ENCODE peak calls at places on chromosomes 1 and 21, in six cellular contexts. One of them, this sample, is unnamed. For H3K4me1, the result is how much of the 10 kb centered on the place peaks cover.

GRCh38 chr1:180911640-180912161 is 996 bp upstream of the KIAA1614 start:
- DNase-seq in upper lobe of left lung: no peak
- DNase-seq in adrenal gland: no peak
- DNase-seq in tibial nerve: no peak
- DNase-seq in breast epithelium: no peak
- DNase-seq in heart left ventricle: no peak
- DNase-seq in this sample: peak

GRCh38 chr1:226547754-226548191 is 791 bp upstream of the STUM start:
- DNase-seq in upper lobe of left lung: no peak
- DNase-seq in adrenal gland: peak
- DNase-seq in tibial nerve: peak
- DNase-seq in breast epithelium: peak
- DNase-seq in heart left ventricle: peak
- DNase-seq in this sample: peak

GRCh38 chr1:86965012-86965826 is 50.8 kb downstream of the HS2ST1 start:
- DNase-seq in upper lobe of left lung: no peak
- DNase-seq in adrenal gland: peak
- DNase-seq in tibial nerve: no peak
- DNase-seq in breast epithelium: no peak
- DNase-seq in heart left ventricle: no peak
- DNase-seq in this sample: peak

GRCh38 chr21:36846624-36847023 is 119.8 kb downstream of the HLCS start:
- DNase-seq in upper lobe of left lung: no peak
- DNase-seq in adrenal gland: no peak
- DNase-seq in tibial nerve: no peak
- DNase-seq in breast epithelium: no peak
- DNase-seq in heart left ventricle: no peak
- DNase-seq in this sample: no peak

GRCh38 chr1:45929257-45929687 is 125.9 kb downstream of the MAST2 start:
- DNase-seq in upper lobe of left lung: no peak
- DNase-seq in adrenal gland: peak
- DNase-seq in tibial nerve: no peak
- DNase-seq in breast epithelium: no peak
- DNase-seq in heart left ventricle: no peak
- DNase-seq in this sample: no peak

GRCh38 chr1:109307363-109308021 is 681 bp upstream of the MYBPHL start:
- DNase-seq in upper lobe of left lung: peak
- DNase-seq in adrenal gland: peak
- DNase-seq in tibial nerve: no peak
- DNase-seq in breast epithelium: no peak
- DNase-seq in heart left ventricle: peak
- DNase-seq in this sample: peak

GRCh38 chr1:155191904-155192303 is 15.8 kb downstream of the THBS3 start:
- DNase-seq in upper lobe of left lung: peak
- DNase-seq in adrenal gland: peak
- DNase-seq in tibial nerve: no peak
- DNase-seq in breast epithelium: no peak
- DNase-seq in heart left ventricle: no peak
- DNase-seq in this sample: no peak

GRCh38 chr1:202664083-202664482 is 46.2 kb downstream of the SYT2 start:
- DNase-seq in upper lobe of left lung: no peak
- DNase-seq in adrenal gland: no peak
- DNase-seq in tibial nerve: no peak
- DNase-seq in breast epithelium: no peak
- DNase-seq in heart left ventricle: no peak
- DNase-seq in this sample: no peak

GRCh38 chr1:99766378-99766800 is at the start of gene FRRS1:
- DNase-seq in upper lobe of left lung: peak
- DNase-seq in adrenal gland: peak
- DNase-seq in tibial nerve: peak
- DNase-seq in breast epithelium: no peak
- DNase-seq in heart left ventricle: peak
- DNase-seq in this sample: peak

GRCh38 chr1:93594603-93594880 is 87.1 kb downstream of the BCAR3 start:
- DNase-seq in upper lobe of left lung: no peak
- DNase-seq in adrenal gland: no peak
- DNase-seq in tibial nerve: no peak
- DNase-seq in breast epithelium: no peak
- DNase-seq in heart left ventricle: no peak
- DNase-seq in this sample: no peak

GRCh38 chr1:227914801-227915563 is 32.8 kb downstream of the WNT9A start:
- DNase-seq in upper lobe of left lung: no peak
- DNase-seq in adrenal gland: no peak
- DNase-seq in tibial nerve: no peak
- DNase-seq in breast epithelium: no peak
- DNase-seq in heart left ventricle: no peak
- DNase-seq in this sample: no peak

GRCh38 chr1:230284891-230285290 is 141.2 kb downstream of the PGBD5 start:
- DNase-seq in upper lobe of left lung: no peak
- DNase-seq in adrenal gland: no peak
- DNase-seq in tibial nerve: no peak
- DNase-seq in breast epithelium: no peak
- DNase-seq in heart left ventricle: no peak
- DNase-seq in this sample: no peak

GRCh38 chr1:56508523-56508983 is 70.8 kb downstream of the PLPP3 start:
- DNase-seq in upper lobe of left lung: no peak
- DNase-seq in adrenal gland: peak
- DNase-seq in tibial nerve: peak
- DNase-seq in breast epithelium: no peak
- DNase-seq in heart left ventricle: peak
- DNase-seq in this sample: peak

GRCh38 chr1:167584581-167584980 is 31.0 kb upstream of the CREG1 start:
- DNase-seq in upper lobe of left lung: no peak
- DNase-seq in adrenal gland: no peak
- DNase-seq in tibial nerve: no peak
- DNase-seq in breast epithelium: no peak
- DNase-seq in heart left ventricle: no peak
- DNase-seq in this sample: no peak

GRCh38 chr21:35338281-35338680 is 289.2 kb upstream of the RUNX1 start:
- DNase-seq in upper lobe of left lung: no peak
- DNase-seq in adrenal gland: no peak
- DNase-seq in tibial nerve: no peak
- DNase-seq in breast epithelium: no peak
- DNase-seq in heart left ventricle: no peak
- DNase-seq in this sample: no peak

GRCh38 chr1:8283058-8283884 is 34.6 kb upstream of the SLC45A1 start:
- DNase-seq in upper lobe of left lung: no peak
- DNase-seq in adrenal gland: peak
- DNase-seq in tibial nerve: no peak
- DNase-seq in breast epithelium: no peak
- DNase-seq in heart left ventricle: no peak
- DNase-seq in this sample: no peak

DNA sequence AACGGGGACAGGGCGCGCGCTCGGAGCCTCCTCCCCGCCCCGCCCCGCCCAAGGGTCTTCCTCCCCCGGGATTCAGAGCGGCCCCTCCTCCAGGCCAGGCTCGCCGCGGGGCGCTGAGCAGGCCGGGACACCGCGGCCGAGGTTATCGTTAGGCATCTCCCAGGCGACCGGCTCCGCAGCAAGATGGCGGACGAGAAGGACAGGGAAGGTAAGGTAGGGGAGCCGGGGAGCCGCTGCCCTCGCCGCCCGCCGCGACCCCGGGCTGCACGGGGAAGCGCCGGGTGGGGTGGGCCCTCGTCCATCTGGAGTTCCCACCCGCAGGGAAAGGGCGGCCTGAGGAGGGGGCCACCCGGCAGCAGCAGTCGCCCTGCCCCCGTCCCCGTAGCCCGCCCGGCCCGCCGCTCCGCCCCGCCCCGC is 105.9 kb upstream of the HNRNPU start:
- DNase-seq in upper lobe of left lung: peak
- DNase-seq in adrenal gland: peak
- DNase-seq in tibial nerve: peak
- DNase-seq in breast epithelium: no peak
- DNase-seq in heart left ventricle: no peak
- DNase-seq in this sample: peak
- TF ChIP-seq POLR2A in upper lobe of left lung: no peak
- TF ChIP-seq POLR2A in adrenal gland: no peak
- TF ChIP-seq POLR2A in tibial nerve: peak
- TF ChIP-seq POLR2A in breast epithelium: no peak
- TF ChIP-seq POLR2A in heart left ventricle: no peak
- TF ChIP-seq POLR2A in this sample: peak

GRCh38 chr1:13830170-13830569 is 130.2 kb downstream of the PRDM2 start:
- DNase-seq in upper lobe of left lung: no peak
- DNase-seq in adrenal gland: no peak
- DNase-seq in tibial nerve: no peak
- DNase-seq in breast epithelium: no peak
- DNase-seq in heart left ventricle: no peak
- DNase-seq in this sample: no peak
- H3K4me1 ChIP-seq in upper lobe of left lung: under half
- H3K4me1 ChIP-seq in adrenal gland: under half
- H3K4me1 ChIP-seq in tibial nerve: under half
- H3K4me1 ChIP-seq in breast epithelium: under half
- H3K4me1 ChIP-seq in heart left ventricle: under half
- H3K4me1 ChIP-seq in this sample: under half

DNA sequence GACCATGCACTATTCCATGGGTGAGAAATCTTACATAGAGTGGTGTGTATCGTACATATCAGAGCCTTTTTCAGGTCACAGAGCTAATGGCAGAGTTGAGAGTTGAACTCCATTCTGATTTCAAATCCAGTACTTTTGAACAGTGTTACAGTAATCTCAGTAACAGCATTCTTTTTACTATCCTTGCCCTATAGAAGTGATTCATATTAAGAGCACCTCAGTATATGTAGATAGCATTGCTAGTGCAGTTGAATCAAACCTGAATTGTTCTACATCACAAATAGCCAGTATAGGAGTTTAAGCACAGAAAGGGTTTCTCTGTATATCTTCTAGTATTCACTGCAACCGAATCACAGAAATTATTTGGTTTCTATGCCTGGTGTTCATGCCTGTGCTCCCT is 11.4 kb upstream of the GBP6 start:
- DNase-seq in upper lobe of left lung: no peak
- DNase-seq in adrenal gland: no peak
- DNase-seq in tibial nerve: no peak
- DNase-seq in breast epithelium: no peak
- DNase-seq in heart left ventricle: no peak
- DNase-seq in this sample: no peak
- TF ChIP-seq POLR2A in upper lobe of left lung: no peak
- TF ChIP-seq POLR2A in adrenal gland: no peak
- TF ChIP-seq POLR2A in tibial nerve: no peak
- TF ChIP-seq POLR2A in breast epithelium: no peak
- TF ChIP-seq POLR2A in heart left ventricle: no peak
- TF ChIP-seq POLR2A in this sample: no peak

DNA sequence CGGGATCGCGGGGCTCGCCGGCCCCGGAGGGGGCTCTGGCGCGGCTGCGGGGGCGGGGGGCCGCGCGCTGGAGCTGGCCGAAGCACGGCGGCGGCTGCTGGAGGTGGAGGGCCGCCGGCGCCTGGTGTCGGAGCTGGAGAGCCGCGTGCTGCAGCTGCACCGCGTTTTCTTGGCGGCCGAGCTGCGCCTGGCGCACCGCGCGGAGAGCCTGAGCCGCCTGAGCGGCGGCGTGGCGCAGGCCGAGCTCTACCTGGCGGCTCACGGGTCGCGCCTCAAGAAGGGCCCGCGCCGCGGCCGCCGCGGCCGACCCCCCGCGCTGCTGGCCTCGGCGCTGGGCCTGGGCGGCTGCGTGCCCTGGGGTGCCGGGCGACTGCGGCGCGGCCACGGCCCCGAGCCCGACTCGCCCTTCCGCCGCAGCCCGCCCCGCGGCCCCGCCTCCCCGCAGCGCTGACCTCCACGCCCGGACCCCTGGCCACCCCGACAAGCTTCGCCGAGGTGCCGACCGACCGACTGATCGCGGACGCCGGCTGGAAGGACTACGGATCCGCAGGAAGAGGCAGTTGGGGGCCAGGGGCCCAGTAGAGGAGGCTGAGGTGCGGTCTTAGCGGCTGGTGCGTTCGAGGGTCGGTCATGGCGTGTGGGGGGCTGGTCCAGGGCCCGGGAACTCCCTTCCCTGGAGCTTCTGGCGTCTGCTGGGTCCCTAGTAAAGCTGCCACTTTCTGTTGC is 691 bp downstream of the TRNP1 start:
- DNase-seq in upper lobe of left lung: peak
- DNase-seq in adrenal gland: no peak
- DNase-seq in tibial nerve: no peak
- DNase-seq in breast epithelium: no peak
- DNase-seq in heart left ventricle: no peak
- DNase-seq in this sample: peak
- H3K4me1 ChIP-seq in upper lobe of left lung: half or more
- H3K4me1 ChIP-seq in adrenal gland: under half
- H3K4me1 ChIP-seq in tibial nerve: under half
- H3K4me1 ChIP-seq in breast epithelium: under half
- H3K4me1 ChIP-seq in heart left ventricle: under half
- H3K4me1 ChIP-seq in this sample: under half

GRCh38 chr1:201171063-201172036 is 17.1 kb upstream of the TMEM9 start:
- DNase-seq in upper lobe of left lung: peak
- DNase-seq in adrenal gland: no peak
- DNase-seq in tibial nerve: no peak
- DNase-seq in breast epithelium: no peak
- DNase-seq in heart left ventricle: peak
- DNase-seq in this sample: peak
- TF ChIP-seq POLR2A in upper lobe of left lung: peak
- TF ChIP-seq POLR2A in adrenal gland: no peak
- TF ChIP-seq POLR2A in tibial nerve: no peak
- TF ChIP-seq POLR2A in breast epithelium: no peak
- TF ChIP-seq POLR2A in heart left ventricle: no peak
- TF ChIP-seq POLR2A in this sample: no peak

This sample was measured in thyroid gland.